ENCODE peak calls at places on chromosomes 12 and 14, in five cellular contexts. Y, N, C, P and R are unnamed samples.

GRCh38 chr14:99530407-99530806 is 49.2 kb downstream of the CCNK start:
- DNase-seq in P (no peak), N (no peak), C (no peak), Y (no peak), R (no peak)

GRCh38 chr14:75577090-75577489 is 1.3 kb upstream of the FLVCR2 start:
- DNase-seq in C (no peak), P (no peak), Y (no peak), N (no peak), R (no peak)

GRCh38 chr14:31884776-31885379 is 192.2 kb upstream of the ARHGAP5 start:
- DNase-seq in N (peak), Y (no peak), C (no peak), P (no peak), R (no peak)

GRCh38 chr12:52119398-52120254 is 40.1 kb downstream of the SMIM41 start:
- DNase-seq in N (peak), Y (peak), P (peak), C (no peak), R (peak)

GRCh38 chr12:12723681-12724420 is 6.7 kb downstream of the CDKN1B start:
- DNase-seq in C (peak), N (peak), P (peak), Y (peak), R (peak)

GRCh38 chr14:102057480-102058114 is 29.2 kb downstream of the HSP90AA1 start:
- DNase-seq in P (no peak), Y (no peak), N (no peak), C (no peak), R (peak)

GRCh38 chr12:109764123-109764522 is 50.5 kb downstream of the FAM222A start:
- DNase-seq in P (peak), C (no peak), Y (no peak), N (no peak), R (no peak)

GRCh38 chr12:1530592-1531159 is 63.7 kb downstream of the FBXL14 start:
- DNase-seq in C (no peak), Y (no peak), N (peak), P (no peak), R (no peak)

GRCh38 chr14:73810478-73811163 is 41.0 kb upstream of the PTGR2 start:
- DNase-seq in P (no peak), C (no peak), Y (no peak), N (no peak), R (no peak)

GRCh38 chr14:31792726-31793125 is 231.5 kb downstream of the NUBPL start:
- DNase-seq in C (no peak), P (no peak), N (no peak), Y (no peak), R (no peak)

GRCh38 chr12:53097564-53098353 is at the start of gene IGFBP6:
- DNase-seq in P (peak), Y (peak), N (peak), C (no peak), R (peak)

GRCh38 chr12:53696655-53697321 is 20.9 kb upstream of the ATP5MC2 start:
- DNase-seq in P (no peak), N (no peak), C (no peak), Y (no peak), R (no peak)

GRCh38 chr12:70045036-70045435 is 198.2 kb upstream of the CNOT2 start:
- DNase-seq in P (no peak), Y (no peak), C (no peak), N (peak), R (no peak)

GRCh38 chr12:57461326-57461903 is 1.8 kb downstream of the GLI1 start:
- DNase-seq in N (peak), P (peak), Y (peak), C (no peak), R (no peak)

GRCh38 chr12:130711751-130712150 is 4.3 kb downstream of the RIMBP2 start:
- DNase-seq in N (no peak), P (no peak), C (no peak), Y (no peak), R (no peak)

GRCh38 chr14:61620130-61620946 is 75.0 kb upstream of the HIF1A start:
- DNase-seq in P (no peak), Y (no peak), N (peak), C (no peak), R (no peak)

GRCh38 chr12:913919-914718 is 35.4 kb downstream of the RAD52 start:
- DNase-seq in N (peak), P (no peak), C (no peak), Y (no peak), R (no peak)

GRCh38 chr12:27549231-27549800 is 25.3 kb downstream of the PPFIBP1 start:
- DNase-seq in N (peak), C (no peak), Y (no peak), P (no peak), R (no peak)

GRCh38 chr12:104212516-104212915 is 3.1 kb upstream of the TXNRD1 start:
- DNase-seq in N (no peak), Y (no peak), C (no peak), P (no peak), R (no peak)

GRCh38 chr12:98490491-98491453 is 24.6 kb upstream of the TMPO start:
- DNase-seq in Y (peak), N (peak), C (peak), P (peak), R (peak)

GRCh38 chr14:74257078-74257987 is 18.1 kb downstream of the VSX2 start:
- DNase-seq in P (peak), N (peak), C (peak), Y (peak), R (peak)

GRCh38 chr14:29584992-29585391 is 342.7 kb downstream of the PRKD1 start:
- DNase-seq in P (peak), C (no peak), Y (peak), N (peak), R (no peak)

GRCh38 chr12:9864913-9865675 is 4.1 kb downstream of the CLEC2B start:
- DNase-seq in P (no peak), N (no peak), C (no peak), Y (no peak), R (no peak)

GRCh38 chr14:54435500-54435981 is 5.6 kb downstream of the CNIH1 start:
- DNase-seq in N (peak), C (no peak), Y (no peak), P (no peak), R (no peak)

GRCh38 chr14:50607181-50607580 is 47.2 kb downstream of the ATL1 start:
- DNase-seq in N (peak), P (no peak), C (no peak), Y (no peak), R (no peak)